ENCODE peak calls at places on chromosomes 12 and 14, in four cellular contexts. E is mucosa of descending colon; R is fibroblast of the aortic adventitia; Q is CD8-positive, alpha-beta T cell. B is an unnamed sample.
A peak's percentile ranks its signal among the peaks of the same experiment; 100 is the strongest.

GRCh38 chr12:100970894-100971293 is 176.3 kb downstream of the ANO4 start:
- DNase-seq in E (no peak), Q (no peak), R (no peak), B (no peak)

GRCh38 chr14:52988153-52988552 is 37.3 kb upstream of the FERMT2 start:
- DNase-seq in Q (no peak), E (no peak), R (no peak), B (no peak)

GRCh38 chr12:128823216-128823915 is 392 bp downstream of the SLC15A4 start:
- DNase-seq in R (no peak), E (peak; percentile 80), Q (peak; percentile 54), B (peak; percentile 17)

GRCh38 chr14:75259510-75259855 is 19.1 kb upstream of the FOS start:
- DNase-seq in E (no peak), R (peak; percentile 62), Q (no peak), B (peak; percentile 62)

GRCh38 chr12:114504311-114504710 is 98.4 kb upstream of the TBX5 start:
- DNase-seq in Q (no peak), E (no peak), R (no peak), B (peak; percentile 56)

GRCh38 chr12:94033112-94033511 is 115.3 kb upstream of the PLXNC1 start:
- DNase-seq in R (no peak), E (no peak), Q (no peak), B (no peak)

GRCh38 chr14:61444215-61444768 is 122.9 kb downstream of the PRKCH start:
- DNase-seq in Q (peak; percentile 67), E (peak; percentile 58), R (no peak), B (no peak)

GRCh38 chr14:63901434-63902085 is 48.8 kb downstream of the SYNE2 start:
- DNase-seq in E (no peak), R (peak; percentile 85), Q (no peak), B (peak; percentile 90)

GRCh38 chr14:32252030-32252670 is 49.1 kb upstream of the RNU6-8 start:
- DNase-seq in R (peak; percentile 83), Q (peak; percentile 60), E (no peak), B (peak; percentile 72)

GRCh38 chr12:129570796-129571400 is 332.9 kb downstream of the TMEM132D start:
- DNase-seq in E (no peak), R (no peak), Q (no peak), B (no peak)

GRCh38 chr12:78562358-78563205 is 302.0 kb upstream of the SYT1 start:
- DNase-seq in R (peak; percentile 40), Q (no peak), E (no peak), B (peak; percentile 19)

GRCh38 chr14:63030113-63030512 is 15.1 kb downstream of the KCNH5 start:
- DNase-seq in E (no peak), R (no peak), Q (no peak), B (no peak)

GRCh38 chr12:46367351-46368029 is 5.1 kb downstream of the SLC38A2 start:
- DNase-seq in Q (no peak), E (no peak), R (peak; percentile 55), B (no peak)

GRCh38 chr14:24327303-24327702 is 7.6 kb downstream of the ADCY4 start:
- DNase-seq in R (no peak), E (no peak), Q (no peak), B (no peak)

GRCh38 chr12:89750821-89751227 is 42.2 kb upstream of the ATP2B1 start:
- DNase-seq in Q (no peak), R (peak; percentile 47), E (no peak), B (peak; percentile 88)

GRCh38 chr14:45705954-45706353 is 453.0 kb upstream of the MIS18BP1 start:
- DNase-seq in R (no peak), Q (no peak), E (no peak), B (no peak)

GRCh38 chr12:93847517-93848452 is 170.6 kb downstream of the CRADD start:
- DNase-seq in Q (no peak), E (no peak), R (no peak), B (peak; percentile 50)

GRCh38 chr12:56224102-56224701 is at the start of gene NABP2:
- DNase-seq in Q (peak; percentile 96), E (peak; percentile 98), R (peak; percentile 99), B (peak; percentile 97)

GRCh38 chr14:100815478-100816285 is 10.2 kb upstream of the MEG3 start:
- DNase-seq in Q (no peak), R (peak; percentile 20), E (no peak), B (peak; percentile 12)

GRCh38 chr14:105021656-105022275 is 883 bp upstream of the CDCA4 start:
- DNase-seq in E (peak; percentile 79), R (no peak), Q (no peak), B (peak; percentile 30)
- TF ChIP-seq CTCF in E (no peak), R (no peak), Q (no peak), B (no peak)

GRCh38 chr12:48937170-48937569 is 11.9 kb upstream of the FKBP11 start:
- DNase-seq in Q (no peak), E (no peak), R (no peak), B (no peak)
- TF ChIP-seq CTCF in Q (no peak), E (no peak), R (no peak), B (peak; percentile 5)

GRCh38 chr14:81625343-81625742 is 91.7 kb upstream of the SEL1L start:
- DNase-seq in Q (no peak), R (no peak), E (no peak), B (peak; percentile 1)
- TF ChIP-seq CTCF in Q (no peak), R (no peak), E (no peak), B (peak; percentile 21)

DNA sequence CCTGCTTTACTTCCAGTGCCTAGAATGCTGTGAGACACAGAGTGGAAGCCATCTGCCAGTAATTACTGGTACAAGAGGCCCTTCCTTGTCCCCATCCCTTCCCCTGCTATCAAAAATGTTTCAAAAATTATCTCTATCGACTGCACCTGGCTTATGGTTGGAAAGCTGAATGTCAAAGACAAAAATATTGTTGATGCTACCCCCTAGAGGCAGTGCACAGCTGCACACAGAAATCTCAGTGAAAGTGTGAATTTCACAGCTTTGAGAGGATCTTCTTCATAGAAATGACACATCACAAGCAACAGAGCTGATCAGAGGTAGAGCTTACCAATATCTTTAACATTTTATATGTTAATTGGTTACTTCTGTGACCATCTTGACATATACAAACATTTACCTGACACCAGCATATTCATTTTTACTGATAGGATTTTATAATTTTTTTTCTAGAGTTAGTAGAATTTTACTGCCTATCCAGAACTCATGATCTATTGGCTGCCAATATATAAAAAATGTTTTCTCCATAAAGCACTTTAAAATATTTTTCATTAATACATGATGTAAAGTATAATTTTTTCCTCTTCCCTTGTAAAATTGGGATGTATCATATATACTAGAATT is 138.0 kb downstream of the AACS start:
- DNase-seq in E (no peak), Q (no peak), R (peak; percentile 20), B (no peak)
- TF ChIP-seq CTCF in E (no peak), Q (no peak), R (peak; percentile 64), B (peak; percentile 63)

DNA sequence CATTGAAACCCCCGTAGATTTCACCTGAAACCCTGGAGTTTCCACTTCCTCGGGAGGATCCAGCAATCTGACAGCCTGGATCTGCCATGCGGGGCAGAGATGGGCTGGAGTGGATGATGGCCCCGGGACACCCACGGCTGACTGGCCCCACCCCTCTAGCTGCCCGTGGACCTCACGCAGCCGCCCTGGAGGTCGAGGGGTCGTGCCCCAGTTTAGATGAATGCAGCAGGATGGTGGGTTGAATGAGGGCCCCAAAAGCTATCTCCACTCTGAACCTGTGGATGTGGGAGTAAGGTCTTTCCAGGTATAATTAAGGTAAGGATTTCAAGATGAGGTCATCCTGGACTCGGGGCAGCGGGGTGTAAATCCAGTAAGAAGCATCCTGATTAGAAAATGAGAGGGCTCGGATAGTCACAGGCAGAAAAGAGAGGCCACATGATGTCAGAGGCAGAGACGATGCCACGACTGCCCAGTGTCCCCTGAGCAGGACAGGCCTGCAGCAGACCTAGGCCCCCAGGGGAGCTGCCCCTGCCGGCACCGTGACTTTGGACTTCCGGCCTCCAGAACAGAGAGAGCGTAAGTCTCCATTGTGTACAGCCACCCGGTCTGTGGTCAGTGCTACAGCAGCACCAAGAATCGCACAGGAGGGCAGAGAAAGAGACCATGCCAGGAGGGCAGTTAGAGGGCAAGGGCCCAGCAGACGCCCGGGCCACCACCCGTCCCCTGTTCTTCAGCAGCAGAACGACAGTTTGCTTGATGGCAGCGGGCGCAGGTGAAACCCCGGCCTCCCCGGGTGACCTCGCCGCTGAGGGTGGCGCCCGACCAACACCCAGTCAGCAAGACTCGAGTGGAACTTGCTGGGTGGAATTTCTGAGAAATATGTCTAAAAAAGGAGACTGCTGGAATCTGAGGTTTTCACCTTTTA is 20.0 kb downstream of the GALNT9 start:
- DNase-seq in R (no peak), Q (no peak), E (peak; percentile 38), B (no peak)
- TF ChIP-seq CTCF in R (no peak), Q (no peak), E (no peak), B (no peak)

GRCh38 chr14:96938946-96939345 is 141.8 kb downstream of the VRK1 start:
- DNase-seq in E (no peak), Q (no peak), R (no peak), B (no peak)
- TF ChIP-seq CTCF in E (no peak), Q (no peak), R (peak; percentile 11), B (peak; percentile 22)

GRCh38 chr12:43766291-43766690 is 7.5 kb downstream of the IRAK4 start:
- DNase-seq in E (no peak), R (peak; percentile 12), Q (no peak), B (peak; percentile 6)
- TF ChIP-seq CTCF in E (no peak), R (no peak), Q (no peak), B (no peak)